ENCODE peak calls at places on chromosomes 12 and 14, in four cellular contexts. V is stomach; K is right lobe of liver; F is activated CD4-positive, alpha-beta T cell treated with anti-CD3 and anti-CD28 coated beads for 4 hours. Z is an unnamed sample.

GRCh38 chr14:44154889-44155288 is 352.2 kb downstream of the FSCB start:
- DNase-seq in V (no peak), K (no peak), F (no peak), Z (no peak)

GRCh38 chr12:100566887-100567637 is 6.4 kb upstream of the GAS2L3 start:
- DNase-seq in V (no peak), K (no peak), F (no peak), Z (no peak)

GRCh38 chr14:73462078-73462715 is 3.9 kb upstream of the NUMB start:
- DNase-seq in V (peak; percentile 92), K (peak; percentile 87), F (no peak), Z (no peak)

GRCh38 chr14:86035882-86036281 is 505.9 kb downstream of the FLRT2 start:
- DNase-seq in V (no peak), K (no peak), F (no peak), Z (no peak)

GRCh38 chr14:69002069-69002468 is 23.0 kb upstream of the ACTN1 start:
- DNase-seq in V (peak; percentile 56), K (peak; percentile 66), F (no peak), Z (no peak)

GRCh38 chr12:49609875-49610154 is 4.4 kb upstream of the FAM186B start:
- DNase-seq in V (no peak), K (no peak), F (no peak), Z (no peak)

GRCh38 chr14:53668861-53669260 is 287.8 kb downstream of the BMP4 start:
- DNase-seq in V (no peak), K (no peak), F (no peak), Z (no peak)

GRCh38 chr12:7694556-7694955 is 1.0 kb downstream of the GDF3 start:
- DNase-seq in V (no peak), K (no peak), F (no peak), Z (no peak)

GRCh38 chr12:24232531-24232930 is 283.1 kb upstream of the SOX5 start:
- DNase-seq in V (no peak), K (no peak), F (no peak), Z (no peak)

GRCh38 chr12:99111600-99111999 is 466.5 kb downstream of the APAF1 start:
- DNase-seq in V (no peak), K (no peak), F (no peak), Z (no peak)

GRCh38 chr14:95645016-95645996 is 40.9 kb upstream of the TCL1B start:
- DNase-seq in V (no peak), K (no peak), F (no peak), Z (no peak)

GRCh38 chr14:100140452-100141132 is 18.9 kb downstream of the DEGS2 start:
- DNase-seq in V (peak; percentile 51), K (no peak), F (no peak), Z (no peak)

GRCh38 chr14:62029569-62029924 is 267.3 kb downstream of the SNAPC1 start:
- DNase-seq in V (no peak), K (no peak), F (no peak), Z (no peak)